ENCODE peak calls at places on chromosomes 5 and 9, in seven cellular contexts. V, B, L, K, F, P and H are unnamed samples.

GRCh38 chr5:135012951-135013391 is 21.1 kb downstream of the PITX1 start:
- DNase-seq in V (no peak), B (no peak), L (peak), K (no peak), F (no peak), P (no peak), H (no peak)

GRCh38 chr9:14923701-14924100 is 13.5 kb upstream of the FREM1 start:
- DNase-seq in V (no peak), B (no peak), L (no peak), K (no peak), F (no peak), P (no peak), H (no peak)

GRCh38 chr5:158874343-158874742 is 225.4 kb downstream of the EBF1 start:
- DNase-seq in V (no peak), B (no peak), L (no peak), K (no peak), F (no peak), P (no peak), H (no peak)

GRCh38 chr9:98168952-98169488 is 23.4 kb downstream of the CORO2A start:
- DNase-seq in V (peak), B (no peak), L (no peak), K (peak), F (no peak), P (peak), H (no peak)

GRCh38 chr5:138903113-138903789 is 28.1 kb upstream of the LRRTM2 start:
- DNase-seq in V (no peak), B (no peak), L (peak), K (peak), F (no peak), P (no peak), H (no peak)

GRCh38 chr5:78600656-78601452 is 47.7 kb downstream of the LHFPL2 start:
- DNase-seq in V (no peak), B (no peak), L (peak), K (peak), F (no peak), P (no peak), H (no peak)

GRCh38 chr5:34767127-34767526 is 71.8 kb upstream of the TTC23L start:
- DNase-seq in V (no peak), B (no peak), L (no peak), K (no peak), F (no peak), P (no peak), H (no peak)

GRCh38 chr9:4980046-4980727 is 4.9 kb upstream of the JAK2 start:
- DNase-seq in V (no peak), B (no peak), L (no peak), K (no peak), F (no peak), P (no peak), H (no peak)

GRCh38 chr9:1918642-1919041 is 96.5 kb upstream of the SMARCA2 start:
- DNase-seq in V (peak), B (no peak), L (no peak), K (no peak), F (no peak), P (no peak), H (no peak)

GRCh38 chr5:92371889-92372235 is 988.7 kb upstream of the ARRDC3 start:
- DNase-seq in V (no peak), B (no peak), L (no peak), K (peak), F (no peak), P (no peak), H (no peak)

GRCh38 chr9:4815381-4815956 is 22.7 kb downstream of the RCL1 start:
- DNase-seq in V (no peak), B (no peak), L (no peak), K (no peak), F (no peak), P (no peak), H (no peak)

GRCh38 chr9:88319936-88320747 is 68.1 kb upstream of the SPIN1 start:
- DNase-seq in V (no peak), B (no peak), L (peak), K (peak), F (no peak), P (no peak), H (peak)

GRCh38 chr9:19471737-19472648 is 63.2 kb downstream of the ACER2 start:
- DNase-seq in V (peak), B (peak), L (peak), K (peak), F (peak), P (peak), H (no peak)

GRCh38 chr9:137147793-137148160 is 8.8 kb downstream of the GRIN1 start:
- DNase-seq in V (no peak), B (no peak), L (no peak), K (no peak), F (no peak), P (no peak), H (no peak)

GRCh38 chr5:56323505-56323904 is 90.4 kb upstream of the ANKRD55 start:
- DNase-seq in V (no peak), B (no peak), L (peak), K (peak), F (no peak), P (no peak), H (no peak)

GRCh38 chr9:109549386-109549785 is 51.3 kb upstream of the PTPN3 start:
- DNase-seq in V (no peak), B (no peak), L (no peak), K (no peak), F (no peak), P (no peak), H (no peak)

GRCh38 chr9:136050266-136050705 is 44.8 kb downstream of the NACC2 start:
- DNase-seq in V (peak), B (no peak), L (no peak), K (no peak), F (no peak), P (no peak), H (no peak)

GRCh38 chr5:132419517-132420468 is 50.3 kb downstream of the SLC22A5 start:
- DNase-seq in V (peak), B (peak), L (peak), K (peak), F (peak), P (peak), H (no peak)

GRCh38 chr9:87283585-87283984 is 214.1 kb upstream of the DAPK1 start:
- DNase-seq in V (no peak), B (no peak), L (no peak), K (no peak), F (no peak), P (no peak), H (no peak)
- TF ChIP-seq CTCF in V (no peak), B (no peak), L (no peak), K (no peak), F (no peak), P (no peak), H (no peak)

DNA sequence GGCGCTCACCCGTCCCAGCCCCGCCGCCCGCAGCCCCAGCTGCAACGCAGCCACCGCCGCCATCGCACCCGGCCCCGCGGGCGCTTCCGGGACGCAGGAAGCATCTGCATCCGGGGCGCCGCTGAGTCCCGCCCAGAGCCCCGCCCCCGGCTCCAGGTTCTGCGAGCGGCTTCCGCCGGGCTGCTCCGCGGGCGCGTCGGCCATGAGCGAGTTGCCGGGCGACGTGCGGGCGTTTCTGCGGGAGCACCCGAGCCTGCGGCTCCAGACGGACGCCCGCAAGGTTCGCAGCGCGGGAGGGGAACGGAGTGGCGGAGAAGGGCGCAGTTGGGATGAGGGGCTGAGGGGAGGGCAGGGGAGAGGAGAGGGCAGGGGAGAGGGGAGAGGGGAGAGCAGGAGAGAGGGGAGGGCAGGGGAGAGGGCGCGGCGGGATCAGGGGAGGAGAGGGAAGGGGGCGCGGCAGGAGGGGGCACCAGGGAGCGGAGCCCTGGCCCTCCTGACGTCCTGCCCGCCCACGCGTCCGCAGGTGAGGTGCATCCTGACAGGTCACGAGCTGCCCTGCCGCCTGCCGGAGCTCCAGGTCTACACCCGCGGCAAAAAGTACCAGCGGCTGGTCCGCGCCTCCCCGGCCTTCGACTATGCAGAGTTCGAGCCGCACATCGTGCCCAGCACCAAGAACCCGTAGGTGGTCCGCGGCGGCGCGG is at the start of the genes SURF1 and SURF2:
- DNase-seq in V (peak), B (peak), L (peak), K (peak), F (peak), P (peak), H (peak)
- TF ChIP-seq CTCF in V (no peak), B (no peak), L (no peak), K (peak), F (no peak), P (no peak), H (peak)

GRCh38 chr9:16868706-16869105 is 1.8 kb downstream of the BNC2 start:
- DNase-seq in V (no peak), B (no peak), L (no peak), K (no peak), F (no peak), P (no peak), H (no peak)

GRCh38 chr9:16869140-16869903 is 1.1 kb downstream of the BNC2 start:
- DNase-seq in V (peak), B (peak), L (no peak), K (no peak), F (no peak), P (peak), H (no peak)

GRCh38 chr9:16864741-16865434 is 5.6 kb downstream of the BNC2 start:
- DNase-seq in V (no peak), B (no peak), L (peak), K (no peak), F (no peak), P (no peak), H (no peak)

GRCh38 chr9:16867571-16868311 is 2.7 kb downstream of the BNC2 start:
- DNase-seq in V (peak), B (peak), L (peak), K (peak), F (no peak), P (no peak), H (no peak)

DNA sequence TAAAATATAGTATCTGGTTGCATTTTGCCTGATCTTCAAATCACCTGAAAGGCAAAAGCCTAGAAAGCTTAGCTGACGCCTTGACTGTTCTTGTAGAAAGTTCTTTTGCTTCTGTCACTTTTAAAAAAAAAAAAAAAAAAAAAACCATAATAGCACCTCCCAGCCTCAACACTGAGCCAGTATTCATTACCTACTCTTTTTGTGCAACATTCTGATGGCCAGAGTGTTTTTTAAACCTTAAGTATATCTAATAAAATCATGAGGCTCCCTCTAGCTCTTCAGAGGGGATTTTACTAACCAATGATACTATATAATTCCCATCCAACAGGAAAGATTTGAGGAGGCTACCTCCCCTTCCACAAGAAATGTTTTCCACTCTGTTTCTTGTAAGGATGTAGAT is 3.9 kb downstream of the BNC2 start:
- DNase-seq in V (no peak), B (no peak), L (no peak), K (no peak), F (no peak), P (no peak), H (no peak)
- TF ChIP-seq CTCF in V (no peak), B (peak), L (no peak), K (no peak), F (no peak), P (no peak), H (peak)

GRCh38 chr5:33657181-33657580 is 216.4 kb downstream of the TARS1 start:
- DNase-seq in V (no peak), B (no peak), L (no peak), K (no peak), F (no peak), P (no peak), H (no peak)

GRCh38 chr5:33662721-33663435 is 222.1 kb downstream of the TARS1 start:
- DNase-seq in V (no peak), B (no peak), L (peak), K (peak), F (no peak), P (no peak), H (no peak)

GRCh38 chr5:33659526-33660169 is 218.9 kb downstream of the TARS1 start:
- DNase-seq in V (no peak), B (no peak), L (peak), K (no peak), F (no peak), P (no peak), H (no peak)

DNA sequence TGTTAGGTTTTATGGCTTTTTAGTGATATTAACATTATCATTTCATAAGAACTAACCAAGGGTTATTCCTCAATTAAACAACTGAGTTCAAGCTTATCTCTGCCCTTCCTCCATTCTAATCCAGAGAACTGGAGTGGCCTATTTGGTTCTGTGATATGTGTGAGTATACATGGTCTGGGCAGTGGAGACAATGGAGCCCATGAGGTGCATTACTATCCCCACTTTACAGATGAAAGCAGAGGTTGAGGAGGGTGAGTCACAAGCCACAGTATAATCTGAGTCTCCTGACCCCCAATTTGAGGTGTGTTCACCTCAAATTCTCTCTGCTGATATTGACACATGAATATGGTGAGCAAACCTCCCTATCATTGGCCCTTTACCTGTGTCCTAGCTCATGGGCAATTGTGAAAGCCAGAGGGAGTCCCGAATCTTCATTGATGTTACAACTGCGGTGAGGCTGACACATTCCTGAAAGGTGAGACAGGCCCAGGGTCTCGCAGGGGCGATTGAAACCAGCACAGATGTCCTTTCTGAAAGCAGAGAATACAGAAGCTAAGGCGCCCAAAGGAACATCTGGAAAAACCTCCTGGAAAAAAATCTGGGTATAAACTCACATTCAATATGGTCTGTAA is 217.2 kb downstream of the TARS1 start:
- DNase-seq in V (no peak), B (no peak), L (peak), K (no peak), F (no peak), P (no peak), H (no peak)
- TF ChIP-seq CTCF in V (no peak), B (no peak), L (no peak), K (no peak), F (no peak), P (no peak), H (no peak)

GRCh38 chr9:86794356-86795046 is 152.8 kb downstream of the GAS1 start:
- DNase-seq in V (no peak), B (peak), L (peak), K (peak), F (no peak), P (no peak), H (no peak)

GRCh38 chr9:86796671-86797070 is 150.6 kb downstream of the GAS1 start:
- DNase-seq in V (no peak), B (no peak), L (no peak), K (no peak), F (no peak), P (no peak), H (no peak)

GRCh38 chr9:86792136-86792535 is 155.2 kb downstream of the GAS1 start:
- DNase-seq in V (no peak), B (no peak), L (no peak), K (no peak), F (no peak), P (no peak), H (no peak)

GRCh38 chr9:86795047-86795437 is 152.3 kb downstream of the GAS1 start:
- DNase-seq in V (peak), B (no peak), L (peak), K (no peak), F (no peak), P (no peak), H (no peak)

GRCh38 chr9:86795861-86796497 is 151.3 kb downstream of the GAS1 start:
- DNase-seq in V (peak), B (peak), L (peak), K (peak), F (no peak), P (peak), H (no peak)
- TF ChIP-seq CTCF in V (no peak), B (peak), L (peak), K (peak), F (no peak), P (no peak), H (peak)

GRCh38 chr5:55039843-55040242 is 15.8 kb downstream of the GZMK start:
- DNase-seq in V (no peak), B (no peak), L (no peak), K (no peak), F (no peak), P (no peak), H (no peak)

GRCh38 chr5:55037816-55038379 is 13.8 kb downstream of the GZMK start:
- DNase-seq in V (no peak), B (no peak), L (peak), K (no peak), F (no peak), P (no peak), H (no peak)

GRCh38 chr5:55035480-55035879 is 11.4 kb downstream of the GZMK start:
- DNase-seq in V (no peak), B (no peak), L (no peak), K (no peak), F (no peak), P (no peak), H (no peak)

GRCh38 chr5:55036477-55036876 is 12.4 kb downstream of the GZMK start:
- DNase-seq in V (no peak), B (no peak), L (peak), K (no peak), F (no peak), P (no peak), H (no peak)

DNA sequence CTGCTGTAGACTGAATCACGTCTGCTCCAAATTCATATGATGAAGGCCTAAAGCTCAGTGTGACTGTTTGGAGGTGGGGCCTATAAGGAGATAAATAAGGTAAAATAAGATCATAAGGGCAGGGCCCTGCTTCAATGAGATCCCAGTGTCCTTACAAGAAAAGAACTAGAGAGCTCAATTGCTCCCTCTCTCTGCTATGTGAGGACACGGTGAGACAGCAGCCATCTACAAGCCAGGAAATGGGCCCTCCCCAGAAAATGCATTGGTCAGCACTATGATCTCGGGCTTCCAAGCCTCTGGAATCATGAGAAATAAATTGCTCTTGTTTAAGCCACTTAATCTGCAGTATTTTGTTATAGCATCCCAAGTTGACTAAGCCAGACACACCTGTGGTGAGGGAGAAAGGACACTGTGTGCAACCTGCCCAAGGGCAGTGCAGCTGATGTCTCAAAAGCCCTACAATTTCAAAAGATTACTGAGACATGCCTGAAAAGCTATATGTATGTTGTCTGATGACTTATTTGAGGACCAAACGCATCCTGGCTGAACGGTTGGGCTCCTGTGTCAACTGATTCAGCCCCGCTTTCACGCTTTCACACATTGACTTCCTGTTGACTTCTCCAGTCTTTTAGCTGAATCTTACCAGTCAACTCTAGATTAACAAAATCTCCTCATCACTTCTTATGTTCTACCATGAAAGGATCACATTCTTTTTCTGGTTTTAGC is 13.2 kb downstream of the GZMK start:
- DNase-seq in V (peak), B (no peak), L (peak), K (no peak), F (no peak), P (no peak), H (no peak)
- TF ChIP-seq CTCF in V (peak), B (no peak), L (peak), K (peak), F (no peak), P (no peak), H (no peak)

GRCh38 chr9:36148652-36149051 is 12.1 kb downstream of the GLIPR2 start:
- DNase-seq in V (no peak), B (peak), L (peak), K (peak), F (no peak), P (peak), H (peak)
- TF ChIP-seq CTCF in V (no peak), B (no peak), L (peak), K (no peak), F (no peak), P (no peak), H (peak)

DNA sequence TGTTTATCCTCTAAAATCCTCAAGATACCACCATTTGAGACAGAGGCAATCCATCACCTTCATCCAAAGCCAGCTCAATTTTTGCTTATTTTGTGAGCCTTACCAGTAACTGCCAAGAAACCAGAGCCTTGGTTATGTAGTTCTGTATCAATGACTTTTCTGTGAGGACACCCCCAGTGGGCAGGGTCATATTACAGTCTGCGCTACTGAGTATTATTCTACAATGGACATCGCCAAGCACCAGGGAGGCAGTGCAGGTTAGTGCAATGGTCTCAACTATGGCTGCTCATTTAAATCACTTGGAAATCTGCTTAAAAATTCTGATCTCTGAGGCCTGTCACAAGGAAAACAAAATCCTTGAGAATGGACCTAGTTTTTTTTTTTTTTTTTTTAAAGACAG is 90.5 kb upstream of the NIPAL4 start:
- DNase-seq in V (no peak), B (no peak), L (no peak), K (no peak), F (no peak), P (no peak), H (no peak)
- TF ChIP-seq CTCF in V (no peak), B (no peak), L (no peak), K (no peak), F (no peak), P (no peak), H (peak)

GRCh38 chr9:128587453-128587852 is 35.1 kb downstream of the SPTAN1 start:
- DNase-seq in V (no peak), B (no peak), L (no peak), K (no peak), F (no peak), P (no peak), H (no peak)
- TF ChIP-seq CTCF in V (no peak), B (no peak), L (no peak), K (no peak), F (no peak), P (no peak), H (no peak)